ENCODE peak calls at places on chromosomes 6 and 20, in nine cellular contexts. One of them, this sample, is unnamed.

GRCh38 chr6:118712955-118713354 is 61.6 kb upstream of the CEP85L start:
- DNase-seq in GM10248: no peak
- DNase-seq in AG04450: no peak
- DNase-seq in GM13976: no peak
- DNase-seq in glutamatergic neuron: no peak
- DNase-seq in OCI-LY7: no peak
- DNase-seq in HL-60: no peak
- DNase-seq in H9: no peak
- DNase-seq in fibroblast of lung: peak; percentile 12
- DNase-seq in this sample: no peak

GRCh38 chr20:51584116-51584515 is 41.6 kb upstream of the NFATC2 start:
- DNase-seq in GM10248: no peak
- DNase-seq in AG04450: no peak
- DNase-seq in GM13976: no peak
- DNase-seq in glutamatergic neuron: no peak
- DNase-seq in OCI-LY7: no peak
- DNase-seq in HL-60: no peak
- DNase-seq in H9: no peak
- DNase-seq in fibroblast of lung: no peak
- DNase-seq in this sample: no peak

GRCh38 chr20:17786221-17786718 is 86.5 kb downstream of the BANF2 start:
- DNase-seq in GM10248: no peak
- DNase-seq in AG04450: peak; percentile 39
- DNase-seq in GM13976: no peak
- DNase-seq in glutamatergic neuron: no peak
- DNase-seq in OCI-LY7: no peak
- DNase-seq in HL-60: no peak
- DNase-seq in H9: no peak
- DNase-seq in fibroblast of lung: peak; percentile 68
- DNase-seq in this sample: no peak

GRCh38 chr20:4780245-4780644 is 58.5 kb downstream of the PRND start:
- DNase-seq in GM10248: no peak
- DNase-seq in AG04450: no peak
- DNase-seq in GM13976: no peak
- DNase-seq in glutamatergic neuron: no peak
- DNase-seq in OCI-LY7: peak; percentile 32
- DNase-seq in HL-60: no peak
- DNase-seq in H9: no peak
- DNase-seq in fibroblast of lung: no peak
- DNase-seq in this sample: no peak

GRCh38 chr20:43831496-43832065 is 83.1 kb upstream of the TOX2 start:
- DNase-seq in GM10248: no peak
- DNase-seq in AG04450: no peak
- DNase-seq in GM13976: no peak
- DNase-seq in glutamatergic neuron: peak; percentile 31
- DNase-seq in OCI-LY7: no peak
- DNase-seq in HL-60: no peak
- DNase-seq in H9: no peak
- DNase-seq in fibroblast of lung: no peak
- DNase-seq in this sample: no peak

GRCh38 chr6:112575309-112575834 is 228.2 kb downstream of the RFPL4B start:
- DNase-seq in GM10248: no peak
- DNase-seq in AG04450: no peak
- DNase-seq in GM13976: no peak
- DNase-seq in glutamatergic neuron: no peak
- DNase-seq in OCI-LY7: no peak
- DNase-seq in HL-60: no peak
- DNase-seq in H9: no peak
- DNase-seq in fibroblast of lung: no peak
- DNase-seq in this sample: no peak

GRCh38 chr20:17171750-17172149 is 55.1 kb upstream of the PCSK2 start:
- DNase-seq in GM10248: no peak
- DNase-seq in AG04450: no peak
- DNase-seq in GM13976: no peak
- DNase-seq in glutamatergic neuron: no peak
- DNase-seq in OCI-LY7: no peak
- DNase-seq in HL-60: no peak
- DNase-seq in H9: no peak
- DNase-seq in fibroblast of lung: no peak
- DNase-seq in this sample: no peak

GRCh38 chr6:130421567-130421966 is 55.8 kb downstream of the TMEM200A start:
- DNase-seq in GM10248: no peak
- DNase-seq in AG04450: peak; percentile 62
- DNase-seq in GM13976: no peak
- DNase-seq in glutamatergic neuron: no peak
- DNase-seq in OCI-LY7: no peak
- DNase-seq in HL-60: no peak
- DNase-seq in H9: no peak
- DNase-seq in fibroblast of lung: peak; percentile 72
- DNase-seq in this sample: no peak

GRCh38 chr6:24630861-24631505 is 15.0 kb downstream of the KIAA0319 start:
- DNase-seq in GM10248: no peak
- DNase-seq in AG04450: no peak
- DNase-seq in GM13976: no peak
- DNase-seq in glutamatergic neuron: no peak
- DNase-seq in OCI-LY7: no peak
- DNase-seq in HL-60: no peak
- DNase-seq in H9: no peak
- DNase-seq in fibroblast of lung: no peak
- DNase-seq in this sample: no peak

GRCh38 chr20:48632017-48632824 is 195.6 kb downstream of the PREX1 start:
- DNase-seq in GM10248: no peak
- DNase-seq in AG04450: no peak
- DNase-seq in GM13976: no peak
- DNase-seq in glutamatergic neuron: no peak
- DNase-seq in OCI-LY7: no peak
- DNase-seq in HL-60: peak; percentile 45
- DNase-seq in H9: no peak
- DNase-seq in fibroblast of lung: no peak
- DNase-seq in this sample: no peak

GRCh38 chr20:48629069-48629959 is 198.5 kb downstream of the PREX1 start:
- DNase-seq in GM10248: no peak
- DNase-seq in AG04450: no peak
- DNase-seq in GM13976: no peak
- DNase-seq in glutamatergic neuron: no peak
- DNase-seq in OCI-LY7: peak; percentile 58
- DNase-seq in HL-60: no peak
- DNase-seq in H9: no peak
- DNase-seq in fibroblast of lung: no peak
- DNase-seq in this sample: no peak

GRCh38 chr20:48631114-48632016 is 196.4 kb downstream of the PREX1 start:
- DNase-seq in GM10248: no peak
- DNase-seq in AG04450: no peak
- DNase-seq in GM13976: no peak
- DNase-seq in glutamatergic neuron: peak; percentile 64
- DNase-seq in OCI-LY7: no peak
- DNase-seq in HL-60: no peak
- DNase-seq in H9: no peak
- DNase-seq in fibroblast of lung: peak; percentile 51
- DNase-seq in this sample: no peak

GRCh38 chr20:48629960-48630315 is 197.9 kb downstream of the PREX1 start:
- DNase-seq in GM10248: no peak
- DNase-seq in AG04450: no peak
- DNase-seq in GM13976: no peak
- DNase-seq in glutamatergic neuron: no peak
- DNase-seq in OCI-LY7: no peak
- DNase-seq in HL-60: no peak
- DNase-seq in H9: no peak
- DNase-seq in fibroblast of lung: no peak
- DNase-seq in this sample: no peak

DNA sequence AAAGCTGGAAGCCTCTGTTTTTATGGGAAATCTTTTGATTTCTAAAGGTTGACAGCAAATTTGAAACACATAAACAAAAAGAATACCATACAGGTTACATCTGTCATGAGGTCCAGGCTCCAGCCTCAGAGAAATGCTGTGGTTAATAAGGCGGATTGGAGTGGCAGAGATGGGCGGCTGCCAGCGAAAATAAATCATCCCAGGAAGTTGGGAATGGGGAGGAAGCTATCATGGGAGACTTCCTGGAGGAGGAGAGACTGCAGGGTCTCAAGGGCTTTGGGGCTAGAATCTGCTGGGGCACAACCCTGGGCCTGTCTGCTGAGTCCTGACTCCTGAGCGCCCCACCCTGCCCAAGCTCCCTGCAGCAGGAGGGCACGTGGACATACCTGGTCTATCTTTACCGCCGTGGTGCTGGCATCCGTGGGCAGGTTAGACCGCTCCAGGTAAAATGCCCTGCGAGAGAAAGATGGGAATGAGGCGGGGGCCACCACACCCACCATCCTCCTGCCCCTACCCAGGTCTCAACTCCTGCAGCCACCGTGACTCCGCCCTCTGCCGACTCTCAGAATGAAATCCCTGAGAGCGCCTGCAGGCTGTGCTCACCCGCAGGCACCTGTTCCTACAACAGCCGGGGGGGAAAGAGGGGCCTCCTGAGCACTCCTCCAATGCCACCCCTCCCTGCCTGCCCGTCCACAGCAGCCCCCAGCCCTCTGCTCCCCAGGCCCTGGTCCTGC is 197.3 kb downstream of the PREX1 start:
- DNase-seq in GM10248: no peak
- DNase-seq in AG04450: no peak
- DNase-seq in GM13976: no peak
- DNase-seq in glutamatergic neuron: peak; percentile 69
- DNase-seq in OCI-LY7: no peak
- DNase-seq in HL-60: no peak
- DNase-seq in H9: peak; percentile 64
- DNase-seq in fibroblast of lung: no peak
- DNase-seq in this sample: no peak
- TF ChIP-seq CTCF in GM10248: no peak
- TF ChIP-seq CTCF in AG04450: no peak
- TF ChIP-seq CTCF in GM13976: no peak
- TF ChIP-seq CTCF in glutamatergic neuron: peak; percentile 17
- TF ChIP-seq CTCF in OCI-LY7: no peak
- TF ChIP-seq CTCF in HL-60: no peak
- TF ChIP-seq CTCF in H9: peak; percentile 36
- TF ChIP-seq CTCF in fibroblast of lung: no peak
- TF ChIP-seq CTCF in this sample: no peak

GRCh38 chr20:49913399-49914047 is 1.8 kb downstream of the SPATA2 start:
- DNase-seq in GM10248: no peak
- DNase-seq in AG04450: no peak
- DNase-seq in GM13976: no peak
- DNase-seq in glutamatergic neuron: no peak
- DNase-seq in OCI-LY7: no peak
- DNase-seq in HL-60: no peak
- DNase-seq in H9: no peak
- DNase-seq in fibroblast of lung: no peak
- DNase-seq in this sample: no peak

GRCh38 chr20:49915118-49915379 is 280 bp downstream of the SPATA2 start:
- DNase-seq in GM10248: no peak
- DNase-seq in AG04450: no peak
- DNase-seq in GM13976: no peak
- DNase-seq in glutamatergic neuron: no peak
- DNase-seq in OCI-LY7: no peak
- DNase-seq in HL-60: no peak
- DNase-seq in H9: no peak
- DNase-seq in fibroblast of lung: no peak
- DNase-seq in this sample: no peak

GRCh38 chr20:49916146-49917002 is 1.0 kb upstream of the SPATA2 start:
- DNase-seq in GM10248: no peak
- DNase-seq in AG04450: no peak
- DNase-seq in GM13976: peak; percentile 69
- DNase-seq in glutamatergic neuron: no peak
- DNase-seq in OCI-LY7: peak; percentile 51
- DNase-seq in HL-60: no peak
- DNase-seq in H9: no peak
- DNase-seq in fibroblast of lung: no peak
- DNase-seq in this sample: peak; percentile 56

GRCh38 chr20:49915380-49916145 is at the start of gene SPATA2:
- DNase-seq in GM10248: peak; percentile 95
- DNase-seq in AG04450: peak; percentile 88
- DNase-seq in GM13976: peak; percentile 95
- DNase-seq in glutamatergic neuron: peak; percentile 94
- DNase-seq in OCI-LY7: peak; percentile 96
- DNase-seq in HL-60: peak; percentile 96
- DNase-seq in H9: peak; percentile 95
- DNase-seq in fibroblast of lung: peak; percentile 96
- DNase-seq in this sample: peak; percentile 96

DNA sequence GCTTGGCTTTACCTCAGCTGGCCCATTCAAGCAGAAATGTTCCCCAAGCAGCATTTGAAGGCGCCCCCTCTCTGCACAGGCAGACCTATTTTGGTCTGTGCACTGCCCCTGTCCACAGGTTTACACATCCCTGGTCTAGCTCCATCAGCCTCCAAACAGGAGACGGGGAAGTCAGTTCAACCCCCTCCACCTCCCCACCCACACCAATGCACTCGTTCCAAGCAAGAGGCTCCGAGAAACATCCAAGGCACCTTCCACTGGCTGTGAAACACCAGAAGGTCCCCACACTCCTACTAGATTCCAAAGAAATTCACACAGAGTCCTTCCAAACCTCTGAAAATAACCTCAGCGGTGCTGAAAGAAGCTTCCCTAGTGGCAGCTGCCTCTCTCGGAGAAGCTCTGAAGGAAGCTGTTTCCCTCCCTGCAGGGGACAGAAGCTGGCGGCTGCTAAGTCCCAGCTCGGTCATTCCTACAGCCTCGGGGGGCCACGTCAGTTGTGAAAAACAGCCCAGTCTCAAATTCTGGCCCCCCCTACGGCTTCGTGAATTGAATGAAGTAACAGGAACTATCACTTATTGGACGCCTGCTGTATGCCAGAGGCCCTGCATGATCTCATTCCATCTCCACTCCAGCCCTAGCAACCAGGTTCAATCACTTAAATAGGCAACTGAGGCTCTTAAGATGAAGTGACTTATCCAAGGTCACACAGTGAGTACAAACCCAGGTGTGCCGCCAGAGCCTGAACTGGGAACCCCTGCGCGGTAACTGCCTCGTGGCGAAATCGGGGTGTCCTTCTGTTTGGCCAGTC is 815 bp downstream of the SPATA2 start:
- DNase-seq in GM10248: peak; percentile 16
- DNase-seq in AG04450: no peak
- DNase-seq in GM13976: peak; percentile 36
- DNase-seq in glutamatergic neuron: no peak
- DNase-seq in OCI-LY7: peak; percentile 36
- DNase-seq in HL-60: peak; percentile 45
- DNase-seq in H9: no peak
- DNase-seq in fibroblast of lung: no peak
- DNase-seq in this sample: no peak
- TF ChIP-seq CTCF in GM10248: no peak
- TF ChIP-seq CTCF in AG04450: peak; percentile 15
- TF ChIP-seq CTCF in GM13976: no peak
- TF ChIP-seq CTCF in glutamatergic neuron: no peak
- TF ChIP-seq CTCF in OCI-LY7: peak; percentile 33
- TF ChIP-seq CTCF in HL-60: no peak
- TF ChIP-seq CTCF in H9: no peak
- TF ChIP-seq CTCF in fibroblast of lung: no peak
- TF ChIP-seq CTCF in this sample: no peak

GRCh38 chr20:58892126-58892931 is 39.8 kb downstream of the GNAS start:
- DNase-seq in GM10248: peak; percentile 82
- DNase-seq in AG04450: no peak
- DNase-seq in GM13976: peak; percentile 85
- DNase-seq in glutamatergic neuron: peak; percentile 87
- DNase-seq in OCI-LY7: peak; percentile 84
- DNase-seq in HL-60: peak; percentile 68
- DNase-seq in H9: peak; percentile 70
- DNase-seq in fibroblast of lung: peak; percentile 60
- DNase-seq in this sample: peak; percentile 86
- TF ChIP-seq CTCF in GM10248: peak; percentile 29
- TF ChIP-seq CTCF in AG04450: no peak
- TF ChIP-seq CTCF in GM13976: peak; percentile 17
- TF ChIP-seq CTCF in glutamatergic neuron: no peak
- TF ChIP-seq CTCF in OCI-LY7: peak; percentile 62
- TF ChIP-seq CTCF in HL-60: no peak
- TF ChIP-seq CTCF in H9: no peak
- TF ChIP-seq CTCF in fibroblast of lung: no peak
- TF ChIP-seq CTCF in this sample: peak; percentile 15

GRCh38 chr6:153963352-153963751 is 75.7 kb upstream of the OPRM1 start:
- DNase-seq in GM10248: no peak
- DNase-seq in AG04450: no peak
- DNase-seq in GM13976: no peak
- DNase-seq in glutamatergic neuron: no peak
- DNase-seq in OCI-LY7: no peak
- DNase-seq in HL-60: no peak
- DNase-seq in H9: no peak
- DNase-seq in fibroblast of lung: no peak
- DNase-seq in this sample: no peak
- TF ChIP-seq CTCF in GM10248: no peak
- TF ChIP-seq CTCF in AG04450: no peak
- TF ChIP-seq CTCF in GM13976: no peak
- TF ChIP-seq CTCF in glutamatergic neuron: no peak
- TF ChIP-seq CTCF in OCI-LY7: peak; percentile 25
- TF ChIP-seq CTCF in HL-60: no peak
- TF ChIP-seq CTCF in H9: peak; percentile 30
- TF ChIP-seq CTCF in fibroblast of lung: no peak
- TF ChIP-seq CTCF in this sample: no peak

This sample was measured in GM13977.